ENCODE peak calls at places on chromosome 5, in eight cellular contexts. O is IMR-90, Q is ovary, T is HCT116, N is lower leg skin, Z is A549, X is sigmoid colon, M is thyroid gland. R is an unnamed sample.

GRCh38 chr5:2640717-2641116 is 110.8 kb downstream of the IRX2 start:
- DNase-seq in O (no peak), Q (no peak), T (no peak), N (no peak), Z (no peak), X (no peak), M (no peak), R (no peak)

GRCh38 chr5:155343468-155343867 is 329.9 kb downstream of the KIF4B start:
- DNase-seq in O (no peak), Q (no peak), T (no peak), N (no peak), Z (no peak), X (no peak), M (no peak), R (no peak)

GRCh38 chr5:132812949-132813598 is at the start of gene SOWAHA:
- DNase-seq in O (no peak), Q (no peak), T (no peak), N (no peak), Z (peak; percentile 41), X (peak; percentile 56), M (peak; percentile 64), R (no peak)

GRCh38 chr5:14143843-14144585 is 872 bp downstream of the TRIO start:
- DNase-seq in O (no peak), Q (peak; percentile 47), T (no peak), N (no peak), Z (no peak), X (peak; percentile 78), M (peak; percentile 44), R (no peak)

GRCh38 chr5:135729582-135729879 is 104.9 kb upstream of the SLC25A48 start:
- DNase-seq in O (no peak), Q (no peak), T (no peak), N (no peak), Z (no peak), X (no peak), M (no peak), R (no peak)

GRCh38 chr5:135398160-135398854 is 724 bp downstream of the MACROH2A1 start:
- DNase-seq in O (no peak), Q (peak; percentile 27), T (peak; percentile 13), N (no peak), Z (peak; percentile 28), X (no peak), M (peak; percentile 87), R (peak; percentile 24)

GRCh38 chr5:148730955-148731898 is 76.9 kb upstream of the HTR4 start:
- DNase-seq in O (peak; percentile 87), Q (peak; percentile 40), T (peak; percentile 83), N (peak; percentile 71), Z (peak; percentile 64), X (peak; percentile 89), M (peak; percentile 61), R (peak; percentile 12)

GRCh38 chr5:7805379-7805778 is 45.6 kb downstream of the CFAP90 start:
- DNase-seq in O (peak; percentile 2), Q (no peak), T (peak; percentile 2), N (no peak), Z (no peak), X (no peak), M (no peak), R (no peak)

GRCh38 chr5:38931731-38932130 is 85.9 kb downstream of the OSMR start:
- DNase-seq in O (no peak), Q (no peak), T (no peak), N (no peak), Z (no peak), X (no peak), M (no peak), R (no peak)

GRCh38 chr5:123599171-123599570 is 87.2 kb downstream of the CSNK1G3 start:
- DNase-seq in O (peak; percentile 12), Q (no peak), T (no peak), N (no peak), Z (no peak), X (no peak), M (no peak), R (no peak)

GRCh38 chr5:116075117-116075910 is 9.5 kb upstream of the COMMD10 start:
- DNase-seq in O (no peak), Q (no peak), T (no peak), N (no peak), Z (no peak), X (no peak), M (no peak), R (no peak)

GRCh38 chr5:179623001-179623905 is at the start of gene HNRNPH1:
- DNase-seq in O (peak; percentile 98), Q (peak; percentile 99), T (peak; percentile 97), N (peak; percentile 99), Z (peak; percentile 98), X (peak; percentile 100), M (peak; percentile 98), R (peak; percentile 100)

GRCh38 chr5:179620703-179621350 is 2.6 kb downstream of the HNRNPH1 start:
- DNase-seq in O (no peak), Q (no peak), T (no peak), N (no peak), Z (no peak), X (peak; percentile 19), M (no peak), R (no peak)

GRCh38 chr5:179621551-179621971 is 1.9 kb downstream of the HNRNPH1 start:
- DNase-seq in O (no peak), Q (no peak), T (no peak), N (no peak), Z (no peak), X (peak; percentile 24), M (no peak), R (no peak)

GRCh38 chr5:179624841-179625271 is 1.4 kb upstream of the HNRNPH1 start:
- DNase-seq in O (no peak), Q (no peak), T (no peak), N (no peak), Z (no peak), X (peak; percentile 63), M (no peak), R (no peak)

DNA sequence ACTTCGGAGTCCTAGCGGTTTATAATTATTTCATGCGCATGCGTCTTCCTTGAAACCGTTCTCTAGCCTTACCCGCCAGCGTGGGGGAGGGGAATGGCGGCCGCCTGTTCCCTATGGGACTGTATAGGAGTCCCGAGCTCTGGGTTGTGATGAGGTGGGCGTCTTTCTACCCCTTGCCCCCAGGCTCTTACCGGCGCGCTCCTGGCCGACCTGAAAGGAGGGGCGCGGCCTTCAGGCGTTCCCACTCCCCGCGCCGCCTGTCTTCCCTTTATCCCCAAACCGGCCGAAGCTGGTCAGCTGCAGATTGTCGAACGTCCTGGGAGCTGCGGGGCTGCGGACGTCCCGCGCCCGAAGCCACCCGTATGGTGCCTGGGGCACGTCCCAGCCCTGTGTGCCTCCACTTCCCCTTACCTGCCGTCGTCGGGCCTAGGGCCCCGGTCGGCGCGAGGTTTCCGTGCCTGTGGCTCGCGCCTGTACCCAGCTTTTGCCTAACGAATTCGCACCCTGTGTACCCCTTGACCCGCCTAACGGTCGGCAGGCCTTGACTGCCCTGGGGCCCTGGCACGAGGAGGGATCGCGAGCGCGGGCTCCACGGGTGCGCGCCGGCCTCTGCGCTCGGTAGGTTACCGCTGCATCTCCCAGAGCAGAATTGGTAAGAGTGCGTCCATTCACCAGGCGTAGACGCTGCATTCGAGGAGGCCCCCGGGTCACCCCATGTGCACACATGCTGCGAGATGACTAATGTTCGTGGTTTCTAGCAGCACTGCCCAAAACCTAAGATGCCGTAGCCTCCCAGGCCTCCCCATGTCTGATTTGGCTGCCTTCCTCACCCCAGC is 653 bp upstream of the HNRNPH1 start:
- DNase-seq in O (peak; percentile 85), Q (peak; percentile 55), T (no peak), N (no peak), Z (no peak), X (peak; percentile 77), M (no peak), R (peak; percentile 99)
- TF ChIP-seq POLR2A in O (peak; percentile 28), Q (no peak), T (peak; percentile 6), N (no peak), Z (peak; percentile 14), X (no peak), M (no peak), R (peak; percentile 1)

DNA sequence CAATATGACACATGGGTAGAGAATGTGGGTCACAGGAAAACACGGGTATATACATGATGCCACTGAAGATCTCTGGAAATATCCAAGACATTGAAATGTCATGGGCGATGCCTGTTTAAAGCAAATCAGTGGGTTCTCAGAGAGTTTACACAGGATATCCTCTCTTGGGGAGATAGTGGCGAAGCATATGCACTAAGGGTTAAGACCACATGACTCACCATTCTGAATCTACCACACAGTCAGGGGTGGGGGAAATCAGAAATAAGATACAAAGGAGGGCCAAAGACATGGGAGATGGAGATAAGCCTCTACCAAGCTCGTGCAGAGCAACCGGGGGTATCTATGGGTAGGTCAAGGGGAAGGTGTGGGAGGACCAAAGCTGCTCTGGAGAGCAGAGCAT is 58.8 kb downstream of the SH3PXD2B start:
- DNase-seq in O (peak; percentile 57), Q (no peak), T (no peak), N (no peak), Z (no peak), X (no peak), M (no peak), R (no peak)
- TF ChIP-seq POLR2A in O (no peak), Q (no peak), T (no peak), N (no peak), Z (no peak), X (no peak), M (no peak), R (no peak)

GRCh38 chr5:96816430-96816939 is 8.7 kb upstream of the ERAP1 start:
- DNase-seq in O (no peak), Q (no peak), T (no peak), N (no peak), Z (no peak), X (no peak), M (no peak), R (no peak)
- TF ChIP-seq POLR2A in O (no peak), Q (no peak), T (no peak), N (no peak), Z (no peak), X (no peak), M (no peak), R (no peak)

GRCh38 chr5:50667653-50668403 is 1.4 kb downstream of the PARP8 start:
- DNase-seq in O (peak; percentile 52), Q (peak; percentile 74), T (no peak), N (peak; percentile 30), Z (no peak), X (peak; percentile 79), M (peak; percentile 81), R (peak; percentile 27)
- TF ChIP-seq POLR2A in O (peak; percentile 51), Q (no peak), T (no peak), N (no peak), Z (no peak), X (no peak), M (no peak), R (no peak)

GRCh38 chr5:124652892-124653441 is 93.5 kb downstream of the ZNF608 start:
- DNase-seq in O (no peak), Q (no peak), T (no peak), N (no peak), Z (no peak), X (no peak), M (no peak), R (no peak)

GRCh38 chr5:124650960-124651662 is 95.3 kb downstream of the ZNF608 start:
- DNase-seq in O (peak; percentile 84), Q (no peak), T (no peak), N (no peak), Z (no peak), X (no peak), M (no peak), R (no peak)

GRCh38 chr5:124649548-124650501 is 96.6 kb downstream of the ZNF608 start:
- DNase-seq in O (peak; percentile 93), Q (peak; percentile 31), T (no peak), N (peak; percentile 68), Z (no peak), X (no peak), M (peak; percentile 32), R (peak; percentile 22)

GRCh38 chr5:124652514-124652819 is 94.0 kb downstream of the ZNF608 start:
- DNase-seq in O (no peak), Q (no peak), T (no peak), N (no peak), Z (no peak), X (no peak), M (no peak), R (no peak)

GRCh38 chr5:124651663-124652513 is 94.6 kb downstream of the ZNF608 start:
- DNase-seq in O (no peak), Q (peak; percentile 81), T (no peak), N (peak; percentile 59), Z (peak; percentile 79), X (peak; percentile 91), M (peak; percentile 80), R (peak; percentile 52)
- TF ChIP-seq POLR2A in O (peak; percentile 50), Q (no peak), T (peak; percentile 31), N (no peak), Z (peak; percentile 92), X (no peak), M (no peak), R (peak; percentile 53)